ENCODE peak calls at places on chromosome 13, in ten cellular contexts. Y is suprapubic skin, K is neuronal stem cell, V is fibroblast of lung, B is SJCRH30, U is breast epithelium, P is heart right ventricle, O is A673, H is esophagus squamous epithelium, X is psoas muscle. W is an unnamed sample. For H3K4me1, the result is how much of the 10 kb centered on the place peaks cover.

GRCh38 chr13:98239156-98240076 is 62.3 kb upstream of the RNF113B start:
- DNase-seq in Y (no peak), K (no peak), V (no peak), B (peak), U (no peak), P (no peak), O (no peak), H (no peak), X (no peak), W (no peak)

GRCh38 chr13:34044041-34044440 is 226.1 kb downstream of the RFC3 start:
- DNase-seq in Y (no peak), K (no peak), V (peak), B (no peak), U (peak), P (no peak), O (no peak), H (no peak), X (no peak), W (no peak)

GRCh38 chr13:67776171-67776570 is 546.0 kb upstream of the PCDH9 start:
- DNase-seq in Y (no peak), K (no peak), V (no peak), B (no peak), U (no peak), P (no peak), O (peak), H (no peak), X (no peak), W (no peak)

GRCh38 chr13:105611424-105611823 is 924.0 kb downstream of the EFNB2 start:
- DNase-seq in Y (no peak), K (no peak), V (peak), B (no peak), U (no peak), P (no peak), O (no peak), H (no peak), X (no peak), W (no peak)

GRCh38 chr13:42899266-42899665 is 92.8 kb downstream of the EPSTI1 start:
- DNase-seq in Y (no peak), K (no peak), V (no peak), B (no peak), U (no peak), P (no peak), O (no peak), H (no peak), X (no peak), W (no peak)

GRCh38 chr13:34037636-34038325 is 219.8 kb downstream of the RFC3 start:
- DNase-seq in Y (no peak), K (no peak), V (peak), B (no peak), U (no peak), P (no peak), O (no peak), H (no peak), X (no peak), W (no peak)

GRCh38 chr13:87952377-87952776 is 281.2 kb downstream of the SLITRK5 start:
- DNase-seq in Y (no peak), K (no peak), V (no peak), B (no peak), U (no peak), P (no peak), O (no peak), H (no peak), X (no peak), W (no peak)

GRCh38 chr13:23956106-23956505 is 58.8 kb upstream of the C1QTNF9B start:
- DNase-seq in Y (no peak), K (no peak), V (peak), B (no peak), U (no peak), P (no peak), O (no peak), H (no peak), X (no peak), W (no peak)

GRCh38 chr13:106133025-106133424 is 402.4 kb downstream of the EFNB2 start:
- DNase-seq in Y (no peak), K (no peak), V (peak), B (no peak), U (no peak), P (no peak), O (no peak), H (no peak), X (no peak), W (no peak)

GRCh38 chr13:63139277-63139676 is 1723.6 kb upstream of the PCDH20 start:
- DNase-seq in Y (no peak), K (no peak), V (no peak), B (no peak), U (no peak), P (no peak), O (no peak), H (no peak), X (no peak), W (no peak)

GRCh38 chr13:44449999-44450821 is 76.6 kb downstream of the SERP2 start:
- DNase-seq in Y (no peak), K (no peak), V (no peak), B (no peak), U (no peak), P (no peak), O (no peak), H (no peak), X (no peak), W (no peak)

GRCh38 chr13:29810898-29811297 is 39.5 kb downstream of the UBL3 start:
- DNase-seq in Y (no peak), K (no peak), V (no peak), B (no peak), U (no peak), P (no peak), O (no peak), H (no peak), X (no peak), W (no peak)

GRCh38 chr13:94416454-94417080 is 62.9 kb downstream of the DCT start:
- DNase-seq in Y (no peak), K (peak), V (peak), B (peak), U (no peak), P (no peak), O (peak), H (no peak), X (no peak), W (no peak)

GRCh38 chr13:43425234-43425633 is 361.5 kb downstream of the ENOX1 start:
- DNase-seq in Y (no peak), K (no peak), V (no peak), B (no peak), U (no peak), P (no peak), O (no peak), H (no peak), X (no peak), W (no peak)

GRCh38 chr13:61187471-61187870 is 228.2 kb downstream of the PCDH20 start:
- DNase-seq in Y (no peak), K (no peak), V (no peak), B (no peak), U (no peak), P (no peak), O (peak), H (no peak), X (no peak), W (no peak)

GRCh38 chr13:30308548-30308947 is 1.2 kb upstream of the KATNAL1 start:
- DNase-seq in Y (no peak), K (no peak), V (peak), B (no peak), U (no peak), P (no peak), O (peak), H (no peak), X (no peak), W (no peak)

GRCh38 chr13:99658266-99658991 is 157.2 kb downstream of the TM9SF2 start:
- DNase-seq in Y (peak), K (peak), V (peak), B (no peak), U (peak), P (peak), O (peak), H (no peak), X (peak), W (peak)
- H3K4me3 ChIP-seq in Y (peak), K (peak), V (peak), B (no peak), U (peak), P (peak), O (peak), H (peak), X (peak), W (peak)

DNA sequence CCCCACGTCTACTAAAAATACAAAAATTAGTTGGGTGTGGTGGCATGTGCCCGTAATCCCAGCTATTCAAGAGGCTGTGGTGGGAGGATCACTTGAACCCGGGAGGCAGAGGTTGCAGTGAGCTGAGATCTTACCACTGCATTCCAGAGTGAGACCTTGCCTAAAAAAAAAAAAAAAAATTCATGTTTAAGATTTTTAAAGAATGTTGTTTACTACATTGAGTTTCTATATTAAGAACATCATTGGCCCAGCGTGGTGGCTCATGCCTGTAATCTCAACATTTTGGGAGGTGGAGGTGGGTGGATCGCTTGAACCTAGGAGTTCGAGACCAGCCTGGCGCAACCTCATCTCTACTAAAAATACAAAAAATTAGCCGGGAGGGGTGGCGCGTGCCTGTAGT is 31.9 kb upstream of the FLT1 start:
- DNase-seq in Y (no peak), K (no peak), V (no peak), B (no peak), U (no peak), P (no peak), O (no peak), H (no peak), X (no peak), W (no peak)
- H3K4me1 ChIP-seq in Y (under half), K (under half), V (under half), B (under half), U (under half), P (under half), O (under half), H (under half), X (under half), W (under half)

DNA sequence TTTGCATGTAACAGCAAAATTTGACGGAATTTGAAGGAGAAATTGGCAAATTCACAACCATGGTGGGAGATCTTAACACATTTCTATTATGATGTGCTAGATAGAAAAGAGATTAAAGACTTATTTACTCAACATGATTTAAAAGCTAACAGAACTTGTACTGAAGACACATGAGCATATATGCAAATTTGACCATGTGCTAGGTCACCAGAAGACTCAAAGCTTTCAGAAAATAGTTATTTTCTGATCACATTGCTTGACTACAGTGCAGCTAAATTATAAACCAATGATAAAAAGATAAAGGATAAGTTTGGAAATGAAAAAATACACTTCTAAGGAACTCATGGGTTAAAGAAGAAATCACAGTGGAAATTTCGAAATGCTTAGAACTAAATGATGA is 9.1 kb downstream of the GPR183 start:
- DNase-seq in Y (no peak), K (no peak), V (no peak), B (no peak), U (no peak), P (no peak), O (no peak), H (no peak), X (no peak), W (no peak)
- H3K27ac ChIP-seq in Y (no peak), K (no peak), V (no peak), B (no peak), U (no peak), P (no peak), O (no peak), H (no peak), X (no peak), W (peak)

DNA sequence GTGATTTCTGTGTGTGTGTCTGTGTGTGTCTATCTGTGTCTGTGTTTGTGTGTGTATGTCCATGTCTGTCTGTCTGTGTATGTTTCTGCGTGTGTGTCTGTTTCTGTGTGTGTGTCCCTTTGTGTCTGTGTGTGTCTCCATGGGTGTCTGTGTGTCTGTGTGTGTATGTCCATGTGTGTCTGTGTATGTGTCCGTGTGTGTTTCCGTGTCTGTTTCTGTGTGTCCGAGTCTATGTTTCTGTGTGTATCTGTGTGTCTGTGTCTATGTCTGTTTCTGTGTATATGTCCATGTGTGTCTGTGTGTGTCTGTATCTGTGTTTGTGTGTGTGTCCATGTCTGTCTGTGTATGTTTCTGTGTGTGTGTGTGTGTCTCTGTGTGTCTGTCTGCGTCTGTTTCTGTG is 276.3 kb upstream of the SOX1 start:
- DNase-seq in Y (no peak), K (no peak), V (no peak), B (no peak), U (no peak), P (no peak), O (no peak), H (no peak), X (no peak), W (no peak)
- H3K4me3 ChIP-seq in Y (no peak), K (peak), V (no peak), B (no peak), U (no peak), P (no peak), O (no peak), H (no peak), X (no peak), W (no peak)

GRCh38 chr13:25966086-25966485 is 85.7 kb downstream of the SHISA2 start:
- DNase-seq in Y (no peak), K (no peak), V (peak), B (no peak), U (no peak), P (no peak), O (no peak), H (no peak), X (no peak), W (no peak)
- H3K4me1 ChIP-seq in Y (under half), K (under half), V (under half), B (under half), U (under half), P (under half), O (under half), H (under half), X (under half), W (under half)

W was measured in CD4-positive, CD25-positive, alpha-beta regulatory T cell.